ENCODE peak calls at places on chromosomes 2 and 18, in seven cellular contexts. Z is thoracic aorta; O is GM13977; V is Peyer's patch; E is transverse colon; R is WERI-Rb-1; N is CD8-positive, alpha-beta T cell. L is an unnamed sample.

GRCh38 chr18:44286049-44286448 is 394.6 kb upstream of the SETBP1 start:
- DNase-seq in E (no peak), R (no peak), O (no peak), V (no peak), N (no peak), Z (no peak), L (no peak)

GRCh38 chr2:74002515-74003391 is 18.0 kb downstream of the TET3 start:
- DNase-seq in V (peak), R (peak), O (peak), Z (no peak), N (peak), E (peak), L (peak)

GRCh38 chr18:5995626-5996025 is 100.3 kb upstream of the TMEM200C start:
- DNase-seq in Z (no peak), O (no peak), V (no peak), N (no peak), R (no peak), E (no peak), L (no peak)

GRCh38 chr2:10489842-10490555 is 41.9 kb upstream of the ODC1 start:
- DNase-seq in N (peak), E (no peak), R (no peak), Z (no peak), O (no peak), V (peak), L (no peak)

GRCh38 chr2:149735237-149735958 is 147.8 kb upstream of the MMADHC start:
- DNase-seq in Z (no peak), O (no peak), R (no peak), V (no peak), N (no peak), E (no peak), L (no peak)

GRCh38 chr2:162294949-162295348 is 23.5 kb downstream of the IFIH1 start:
- DNase-seq in N (no peak), Z (no peak), V (no peak), O (no peak), E (no peak), R (no peak), L (no peak)

GRCh38 chr2:37414470-37414949 is 70.1 kb downstream of the QPCT start:
- DNase-seq in E (no peak), R (no peak), V (no peak), Z (no peak), N (no peak), O (peak), L (peak)

GRCh38 chr2:174615951-174616436 is 18.4 kb upstream of the WIPF1 start:
- DNase-seq in Z (no peak), V (no peak), E (no peak), R (no peak), N (no peak), O (no peak), L (no peak)

GRCh38 chr2:111662039-111662740 is 221.8 kb downstream of the ANAPC1 start:
- DNase-seq in V (no peak), E (no peak), Z (no peak), N (no peak), O (no peak), R (no peak), L (no peak)

GRCh38 chr18:10516078-10516477 is 9.7 kb upstream of the NAPG start:
- DNase-seq in N (no peak), R (no peak), O (no peak), E (no peak), V (no peak), Z (no peak), L (no peak)

GRCh38 chr2:240298316-240298790 is 137.1 kb upstream of the GPC1 start:
- DNase-seq in R (no peak), E (no peak), V (no peak), O (no peak), Z (no peak), N (no peak), L (no peak)

GRCh38 chr2:88254437-88255081 is 84.4 kb downstream of the THNSL2 start:
- DNase-seq in E (no peak), V (no peak), R (no peak), Z (no peak), O (no peak), N (no peak), L (no peak)

GRCh38 chr2:101895039-101895438 is 96.7 kb upstream of the IL1R2 start:
- DNase-seq in E (no peak), R (no peak), V (no peak), O (no peak), N (no peak), Z (no peak), L (no peak)

GRCh38 chr2:121539722-121540469 is 9.2 kb downstream of the RNU4ATAC start:
- DNase-seq in E (no peak), O (no peak), V (no peak), Z (no peak), N (no peak), R (no peak), L (no peak)

GRCh38 chr2:26692814-26693286 is 328 bp downstream of the KCNK3 start:
- DNase-seq in V (no peak), Z (no peak), E (no peak), R (peak), N (no peak), O (no peak), L (no peak)

GRCh38 chr2:150425121-150425559 is 62.3 kb downstream of the RND3 start:
- DNase-seq in V (no peak), E (no peak), R (peak), Z (no peak), N (no peak), O (no peak), L (no peak)

GRCh38 chr2:106581276-106581675 is 94.1 kb downstream of the CD8B2 start:
- DNase-seq in Z (no peak), N (no peak), V (no peak), O (no peak), R (peak), E (no peak), L (no peak)

GRCh38 chr18:59783138-59783537 is 85.9 kb upstream of the CCBE1 start:
- DNase-seq in Z (no peak), V (peak), N (no peak), O (peak), E (no peak), R (peak), L (peak)

GRCh38 chr2:170651603-170652002 is 63.5 kb upstream of the SP5 start:
- DNase-seq in R (no peak), V (no peak), N (peak), O (no peak), E (no peak), Z (no peak), L (no peak)

GRCh38 chr2:75087726-75088125 is 111.6 kb downstream of the TACR1 start:
- DNase-seq in V (no peak), E (no peak), R (no peak), Z (no peak), N (no peak), O (no peak), L (no peak)

GRCh38 chr18:35811896-35812295 is 160.6 kb upstream of the RMP24 start:
- DNase-seq in R (no peak), O (no peak), Z (no peak), E (no peak), V (no peak), N (no peak), L (no peak)

GRCh38 chr18:29711931-29712330 is 1330.6 kb downstream of the DSC3 start:
- DNase-seq in O (no peak), R (no peak), N (no peak), E (no peak), Z (no peak), V (no peak), L (no peak)

GRCh38 chr2:19878268-19879046 is 23.3 kb downstream of the TTC32 start:
- DNase-seq in O (no peak), Z (no peak), N (peak), V (no peak), E (no peak), R (no peak), L (no peak)

GRCh38 chr2:102049756-102050443 is 58.1 kb downstream of the IL1R2 start:
- DNase-seq in Z (peak), N (no peak), V (no peak), O (no peak), R (no peak), E (peak), L (no peak)

GRCh38 chr2:102106133-102106556 is 36.4 kb upstream of the IL1R1 start:
- DNase-seq in E (no peak), V (no peak), R (no peak), O (no peak), N (no peak), Z (no peak), L (no peak)

GRCh38 chr2:201465524-201465971 is 14.0 kb downstream of the STRADB start:
- DNase-seq in V (no peak), Z (no peak), N (no peak), E (no peak), R (no peak), O (no peak), L (no peak)

GRCh38 chr2:168525741-168526140 is 69.7 kb downstream of the CERS6 start:
- DNase-seq in O (no peak), N (no peak), R (no peak), V (no peak), Z (no peak), E (no peak), L (no peak)

GRCh38 chr2:11723061-11723371 is 23.4 kb upstream of the LPIN1 start:
- DNase-seq in E (no peak), R (no peak), N (no peak), V (no peak), O (no peak), Z (no peak), L (no peak)

GRCh38 chr2:153645640-153646039 is 167.1 kb upstream of the RPRM start:
- DNase-seq in O (no peak), Z (no peak), N (no peak), E (no peak), R (no peak), V (no peak), L (no peak)

GRCh38 chr2:238251331-238251730 is 11.5 kb upstream of the HES6 start:
- DNase-seq in N (no peak), Z (no peak), V (no peak), E (no peak), O (no peak), R (no peak), L (no peak)

GRCh38 chr18:50447952-50448351 is 73.1 kb downstream of the SKA1 start:
- DNase-seq in V (no peak), R (peak), O (no peak), E (no peak), Z (no peak), N (no peak), L (no peak)

GRCh38 chr2:230798769-230799399 is 65.9 kb upstream of the ITM2C start:
- DNase-seq in V (no peak), Z (no peak), R (peak), O (peak), N (no peak), E (no peak), L (peak)
- TF ChIP-seq CTCF in V (peak), Z (peak), R (peak), O (peak), N (peak), E (peak), L (peak)

DNA sequence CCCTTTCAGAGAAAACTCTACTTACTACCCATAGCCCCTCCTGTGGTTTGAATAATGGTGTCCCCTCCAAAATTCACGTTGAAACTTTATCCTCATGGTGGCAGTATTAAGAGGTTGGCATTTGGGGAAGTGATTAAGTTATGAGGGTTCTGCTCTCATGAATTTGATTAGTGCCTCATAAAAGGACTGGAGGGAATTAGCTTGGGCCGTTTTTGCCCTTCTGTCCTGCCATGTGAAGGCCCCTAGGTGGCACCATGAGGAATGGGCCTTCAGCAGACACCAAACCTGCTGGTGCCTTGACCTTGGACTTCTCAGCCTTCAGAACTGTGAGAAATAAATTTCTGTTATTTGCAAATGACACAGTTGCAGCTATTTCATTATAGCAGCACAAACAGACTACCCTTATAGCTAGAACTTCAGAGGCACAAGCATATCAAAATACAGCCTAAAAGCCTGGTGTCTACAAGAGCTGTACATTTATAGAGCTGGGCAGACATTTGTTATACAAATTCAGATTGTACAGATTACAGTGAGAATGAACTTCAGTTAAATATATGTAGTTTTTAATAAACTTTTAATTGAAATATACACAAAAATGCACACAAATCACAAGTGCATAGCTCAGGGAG is 2.6 kb upstream of the PTPN2 start:
- DNase-seq in O (no peak), N (no peak), V (no peak), Z (no peak), R (peak), E (no peak), L (no peak)
- TF ChIP-seq CTCF in O (peak), N (no peak), V (peak), Z (no peak), R (peak), E (no peak), L (peak)

DNA sequence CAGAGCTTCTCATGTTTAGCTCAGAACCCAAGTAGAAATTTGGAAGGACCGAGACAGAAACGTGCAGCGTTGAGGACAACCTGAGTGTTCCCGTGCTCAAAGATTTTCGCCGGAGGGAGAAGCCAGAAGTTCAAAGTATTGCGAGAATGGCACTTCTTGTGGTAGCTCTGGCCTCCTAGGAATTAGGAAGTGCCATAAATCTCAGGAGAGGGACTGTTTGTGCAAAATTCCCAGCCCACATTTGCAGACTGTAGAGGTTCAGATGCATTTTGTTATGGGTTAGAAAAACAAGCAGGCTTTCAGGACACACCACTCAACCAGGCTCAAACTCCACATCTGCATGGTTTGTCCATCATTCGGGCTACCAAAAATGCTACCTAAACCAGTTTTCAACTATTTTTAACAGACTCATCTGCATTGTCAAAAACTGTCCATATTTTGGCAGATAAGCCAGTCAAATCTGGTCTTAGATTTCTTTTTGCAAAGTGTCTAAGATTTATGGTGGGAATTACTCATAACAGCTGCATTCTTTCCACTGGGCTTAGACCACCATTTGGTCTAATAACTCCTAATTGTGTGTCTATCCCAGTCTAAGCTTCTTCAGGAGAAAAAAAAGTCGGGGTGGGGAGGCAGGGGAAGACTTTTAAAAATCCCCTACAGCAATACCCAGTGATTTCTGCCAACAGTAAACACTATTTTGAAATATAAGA is 422.9 kb downstream of the ARHGAP15 start:
- DNase-seq in N (no peak), Z (no peak), R (no peak), V (no peak), E (no peak), O (no peak), L (no peak)
- TF ChIP-seq CTCF in N (no peak), Z (no peak), R (no peak), V (no peak), E (no peak), O (no peak), L (no peak)

DNA sequence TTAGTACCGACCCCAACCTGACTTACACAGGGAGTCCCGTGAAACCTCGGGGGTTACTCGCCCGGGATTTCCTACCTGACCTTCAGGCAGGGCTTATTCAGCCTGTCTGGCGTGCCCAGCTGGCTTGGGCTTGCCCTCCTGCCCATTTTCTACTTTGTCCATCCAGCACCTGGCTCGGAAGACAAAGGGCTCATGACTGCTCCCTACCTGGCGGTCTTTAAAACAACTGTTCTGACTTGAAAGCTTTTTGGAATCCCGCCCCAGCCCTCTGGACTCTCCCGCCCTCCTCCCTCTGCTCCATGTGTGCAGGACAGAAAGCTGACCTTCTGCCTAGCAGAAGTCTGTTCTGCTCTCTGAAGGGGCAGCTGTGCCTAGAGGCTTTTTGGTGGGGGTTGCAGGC is 43.1 kb downstream of the ACKR3 start:
- DNase-seq in V (no peak), Z (no peak), R (no peak), O (no peak), N (no peak), E (no peak), L (no peak)
- TF ChIP-seq CTCF in V (no peak), Z (no peak), R (no peak), O (no peak), N (no peak), E (no peak), L (no peak)

GRCh38 chr18:12291161-12291560 is 16.9 kb upstream of the TUBB6 start:
- DNase-seq in N (no peak), O (no peak), Z (no peak), E (no peak), V (no peak), R (no peak), L (no peak)
- TF ChIP-seq CTCF in N (no peak), O (no peak), Z (no peak), E (no peak), V (no peak), R (no peak), L (no peak)

GRCh38 chr2:198928026-198928425 is 529.7 kb downstream of the SATB2 start:
- DNase-seq in O (no peak), Z (no peak), R (no peak), N (no peak), V (no peak), E (no peak), L (no peak)

DNA sequence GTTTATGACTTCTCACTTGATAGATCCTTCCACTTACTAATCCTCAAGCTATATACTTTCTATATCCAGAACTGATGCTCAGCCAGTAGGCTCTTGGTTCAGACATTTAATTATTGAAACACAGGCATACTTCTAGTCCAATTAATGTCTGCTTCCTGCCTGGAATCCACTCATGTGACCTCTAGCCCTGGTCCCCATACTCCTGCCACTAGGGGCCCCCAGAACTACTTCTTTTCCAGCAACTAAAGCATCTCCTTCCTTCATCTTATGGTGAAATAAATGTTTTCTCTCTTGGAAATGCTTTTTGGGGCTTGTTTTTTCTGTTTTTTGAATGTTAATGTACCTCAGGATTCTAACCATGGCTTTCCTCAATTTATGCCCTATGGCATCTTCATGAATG is 527.6 kb downstream of the SATB2 start:
- DNase-seq in E (no peak), O (no peak), Z (no peak), R (peak), N (no peak), V (peak), L (no peak)
- TF ChIP-seq CTCF in E (no peak), O (no peak), Z (no peak), R (peak), N (no peak), V (peak), L (peak)

GRCh38 chr2:231800493-231801091 is 14.3 kb downstream of the COPS7B start:
- DNase-seq in V (peak), O (peak), E (peak), R (peak), N (no peak), Z (no peak), L (peak)
- TF ChIP-seq CTCF in V (peak), O (peak), E (peak), R (peak), N (peak), Z (peak), L (peak)